ENCODE peak calls at places on chromosomes 11 and 22, in nine cellular contexts. One of them, this sample, is unnamed.

GRCh38 chr11:70063555-70063954 is 14.6 kb upstream of the ANO1 start:
- DNase-seq in GM13977: no peak
- DNase-seq in foreskin keratinocyte: peak; percentile 81
- DNase-seq in neural crest cell: no peak
- DNase-seq in Panc1: no peak
- DNase-seq in mammary epithelial cell: peak; percentile 80
- DNase-seq in HFFc6: no peak
- DNase-seq in GM23338: no peak
- DNase-seq in HFF-Myc: no peak
- DNase-seq in this sample: no peak

GRCh38 chr22:49751968-49752597 is 75.6 kb downstream of the BRD1 start:
- DNase-seq in HFF-Myc: no peak
- DNase-seq in Panc1: no peak
- DNase-seq in neural crest cell: no peak
- DNase-seq in GM23338: no peak
- DNase-seq in GM13977: no peak
- DNase-seq in mammary epithelial cell: no peak
- DNase-seq in HFFc6: no peak
- DNase-seq in foreskin keratinocyte: no peak
- DNase-seq in this sample: peak; percentile 34

GRCh38 chr11:31340903-31341572 is 28.5 kb downstream of the DCDC1 start:
- DNase-seq in Panc1: peak; percentile 13
- DNase-seq in GM13977: peak; percentile 31
- DNase-seq in GM23338: peak; percentile 66
- DNase-seq in foreskin keratinocyte: no peak
- DNase-seq in HFFc6: peak; percentile 42
- DNase-seq in neural crest cell: no peak
- DNase-seq in mammary epithelial cell: peak; percentile 18
- DNase-seq in HFF-Myc: no peak
- DNase-seq in this sample: peak; percentile 32

GRCh38 chr11:102429691-102430090 is 22.9 kb downstream of the TMEM123 start:
- DNase-seq in HFFc6: no peak
- DNase-seq in HFF-Myc: no peak
- DNase-seq in Panc1: no peak
- DNase-seq in mammary epithelial cell: no peak
- DNase-seq in foreskin keratinocyte: no peak
- DNase-seq in GM23338: no peak
- DNase-seq in neural crest cell: no peak
- DNase-seq in GM13977: no peak
- DNase-seq in this sample: no peak

GRCh38 chr22:49502126-49502826 is 325.4 kb downstream of the BRD1 start:
- DNase-seq in Panc1: no peak
- DNase-seq in HFFc6: no peak
- DNase-seq in foreskin keratinocyte: no peak
- DNase-seq in HFF-Myc: no peak
- DNase-seq in GM23338: no peak
- DNase-seq in GM13977: no peak
- DNase-seq in neural crest cell: no peak
- DNase-seq in mammary epithelial cell: no peak
- DNase-seq in this sample: no peak

GRCh38 chr22:36587289-36588154 is 58.6 kb upstream of the EIF3D start:
- DNase-seq in Panc1: no peak
- DNase-seq in GM23338: no peak
- DNase-seq in mammary epithelial cell: no peak
- DNase-seq in GM13977: no peak
- DNase-seq in HFFc6: peak; percentile 55
- DNase-seq in foreskin keratinocyte: peak; percentile 40
- DNase-seq in neural crest cell: no peak
- DNase-seq in HFF-Myc: no peak
- DNase-seq in this sample: no peak

GRCh38 chr11:114259124-114259526 is 37.1 kb upstream of the NNMT start:
- DNase-seq in Panc1: no peak
- DNase-seq in GM13977: no peak
- DNase-seq in GM23338: no peak
- DNase-seq in neural crest cell: no peak
- DNase-seq in mammary epithelial cell: no peak
- DNase-seq in HFFc6: no peak
- DNase-seq in foreskin keratinocyte: no peak
- DNase-seq in HFF-Myc: no peak
- DNase-seq in this sample: peak; percentile 12

GRCh38 chr22:49034836-49035817 is 792.5 kb downstream of the BRD1 start:
- DNase-seq in HFF-Myc: no peak
- DNase-seq in GM23338: no peak
- DNase-seq in GM13977: no peak
- DNase-seq in foreskin keratinocyte: no peak
- DNase-seq in mammary epithelial cell: no peak
- DNase-seq in HFFc6: no peak
- DNase-seq in Panc1: no peak
- DNase-seq in neural crest cell: no peak
- DNase-seq in this sample: no peak

GRCh38 chr22:44737414-44738346 is 14.7 kb upstream of the ARHGAP8 start:
- DNase-seq in HFFc6: no peak
- DNase-seq in neural crest cell: no peak
- DNase-seq in GM13977: no peak
- DNase-seq in GM23338: no peak
- DNase-seq in foreskin keratinocyte: no peak
- DNase-seq in Panc1: no peak
- DNase-seq in HFF-Myc: no peak
- DNase-seq in mammary epithelial cell: no peak
- DNase-seq in this sample: no peak

GRCh38 chr22:29062286-29062949 is 787 bp upstream of the C22orf31 start:
- DNase-seq in HFF-Myc: no peak
- DNase-seq in HFFc6: no peak
- DNase-seq in GM23338: peak; percentile 69
- DNase-seq in Panc1: no peak
- DNase-seq in foreskin keratinocyte: no peak
- DNase-seq in neural crest cell: no peak
- DNase-seq in mammary epithelial cell: peak; percentile 38
- DNase-seq in GM13977: no peak
- DNase-seq in this sample: no peak

GRCh38 chr22:23062616-23063538 is 7.4 kb upstream of the GNAZ start:
- DNase-seq in neural crest cell: no peak
- DNase-seq in GM23338: no peak
- DNase-seq in HFF-Myc: no peak
- DNase-seq in mammary epithelial cell: no peak
- DNase-seq in HFFc6: no peak
- DNase-seq in GM13977: no peak
- DNase-seq in Panc1: no peak
- DNase-seq in foreskin keratinocyte: no peak
- DNase-seq in this sample: peak; percentile 6

GRCh38 chr22:45997077-45997774 is 20.3 kb upstream of the WNT7B start:
- DNase-seq in Panc1: no peak
- DNase-seq in GM23338: peak; percentile 37
- DNase-seq in HFFc6: peak; percentile 95
- DNase-seq in HFF-Myc: peak; percentile 83
- DNase-seq in foreskin keratinocyte: no peak
- DNase-seq in neural crest cell: no peak
- DNase-seq in GM13977: peak; percentile 68
- DNase-seq in mammary epithelial cell: peak; percentile 36
- DNase-seq in this sample: no peak

GRCh38 chr11:100851129-100851528 is 164.0 kb downstream of the ARHGAP42 start:
- DNase-seq in GM13977: no peak
- DNase-seq in neural crest cell: no peak
- DNase-seq in Panc1: no peak
- DNase-seq in foreskin keratinocyte: peak; percentile 71
- DNase-seq in HFF-Myc: no peak
- DNase-seq in mammary epithelial cell: peak; percentile 48
- DNase-seq in GM23338: no peak
- DNase-seq in HFFc6: peak; percentile 28
- DNase-seq in this sample: no peak

GRCh38 chr11:71530602-71531001 is 3.5 kb downstream of the KRTAP5-7 start:
- DNase-seq in HFFc6: no peak
- DNase-seq in GM13977: peak; percentile 56
- DNase-seq in Panc1: no peak
- DNase-seq in mammary epithelial cell: no peak
- DNase-seq in GM23338: no peak
- DNase-seq in foreskin keratinocyte: no peak
- DNase-seq in neural crest cell: no peak
- DNase-seq in HFF-Myc: no peak
- DNase-seq in this sample: no peak

GRCh38 chr22:35150163-35151107 is 84.5 kb downstream of the ISX start:
- DNase-seq in GM13977: peak; percentile 54
- DNase-seq in mammary epithelial cell: peak; percentile 34
- DNase-seq in GM23338: peak; percentile 82
- DNase-seq in Panc1: peak; percentile 20
- DNase-seq in neural crest cell: peak; percentile 87
- DNase-seq in foreskin keratinocyte: peak; percentile 9
- DNase-seq in HFFc6: peak; percentile 26
- DNase-seq in HFF-Myc: peak; percentile 19
- DNase-seq in this sample: peak; percentile 70

GRCh38 chr11:18986744-18987143 is 47.5 kb upstream of the MRGPRX1 start:
- DNase-seq in Panc1: no peak
- DNase-seq in GM13977: no peak
- DNase-seq in GM23338: no peak
- DNase-seq in mammary epithelial cell: peak; percentile 54
- DNase-seq in HFFc6: no peak
- DNase-seq in neural crest cell: no peak
- DNase-seq in foreskin keratinocyte: peak; percentile 93
- DNase-seq in HFF-Myc: no peak
- DNase-seq in this sample: no peak

GRCh38 chr11:118064956-118065355 is 11.9 kb upstream of the TMPRSS4 start:
- DNase-seq in mammary epithelial cell: no peak
- DNase-seq in HFF-Myc: no peak
- DNase-seq in GM23338: no peak
- DNase-seq in Panc1: no peak
- DNase-seq in neural crest cell: no peak
- DNase-seq in GM13977: no peak
- DNase-seq in foreskin keratinocyte: no peak
- DNase-seq in HFFc6: no peak
- DNase-seq in this sample: no peak

GRCh38 chr11:35373284-35373933 is 45.9 kb downstream of the SLC1A2 start:
- DNase-seq in mammary epithelial cell: no peak
- DNase-seq in HFFc6: no peak
- DNase-seq in neural crest cell: no peak
- DNase-seq in GM13977: no peak
- DNase-seq in GM23338: no peak
- DNase-seq in foreskin keratinocyte: no peak
- DNase-seq in Panc1: no peak
- DNase-seq in HFF-Myc: no peak
- DNase-seq in this sample: no peak

GRCh38 chr11:123434911-123435310 is 4.8 kb downstream of the GRAMD1B start:
- DNase-seq in HFF-Myc: no peak
- DNase-seq in HFFc6: no peak
- DNase-seq in GM13977: no peak
- DNase-seq in foreskin keratinocyte: no peak
- DNase-seq in neural crest cell: no peak
- DNase-seq in mammary epithelial cell: no peak
- DNase-seq in GM23338: peak; percentile 53
- DNase-seq in Panc1: no peak
- DNase-seq in this sample: no peak

GRCh38 chr11:93652161-93652597 is 9.3 kb upstream of the CEP295 start:
- DNase-seq in Panc1: no peak
- DNase-seq in foreskin keratinocyte: peak; percentile 13
- DNase-seq in HFFc6: peak; percentile 62
- DNase-seq in mammary epithelial cell: peak; percentile 19
- DNase-seq in HFF-Myc: peak; percentile 37
- DNase-seq in GM13977: no peak
- DNase-seq in GM23338: peak; percentile 67
- DNase-seq in neural crest cell: peak; percentile 70
- DNase-seq in this sample: no peak

GRCh38 chr11:70351646-70352045 is 46.7 kb upstream of the CTTN start:
- DNase-seq in GM13977: no peak
- DNase-seq in neural crest cell: no peak
- DNase-seq in foreskin keratinocyte: no peak
- DNase-seq in mammary epithelial cell: no peak
- DNase-seq in HFF-Myc: no peak
- DNase-seq in Panc1: no peak
- DNase-seq in GM23338: no peak
- DNase-seq in HFFc6: no peak
- DNase-seq in this sample: no peak

GRCh38 chr22:49589811-49590210 is 237.9 kb downstream of the BRD1 start:
- DNase-seq in mammary epithelial cell: no peak
- DNase-seq in Panc1: no peak
- DNase-seq in neural crest cell: no peak
- DNase-seq in GM23338: no peak
- DNase-seq in GM13977: no peak
- DNase-seq in HFFc6: no peak
- DNase-seq in foreskin keratinocyte: no peak
- DNase-seq in HFF-Myc: no peak
- DNase-seq in this sample: no peak

GRCh38 chr11:72373163-72373562 is 61.2 kb downstream of the CLPB start:
- DNase-seq in mammary epithelial cell: no peak
- DNase-seq in HFFc6: no peak
- DNase-seq in GM23338: no peak
- DNase-seq in foreskin keratinocyte: no peak
- DNase-seq in GM13977: no peak
- DNase-seq in Panc1: no peak
- DNase-seq in neural crest cell: no peak
- DNase-seq in HFF-Myc: no peak
- DNase-seq in this sample: no peak

GRCh38 chr11:67665537-67666302 is 8.7 kb downstream of the ALDH3B2 start:
- DNase-seq in neural crest cell: no peak
- DNase-seq in mammary epithelial cell: no peak
- DNase-seq in GM13977: peak; percentile 45
- DNase-seq in GM23338: no peak
- DNase-seq in foreskin keratinocyte: no peak
- DNase-seq in HFFc6: no peak
- DNase-seq in HFF-Myc: no peak
- DNase-seq in Panc1: no peak
- DNase-seq in this sample: peak; percentile 60
- TF ChIP-seq CTCF in neural crest cell: peak; percentile 28
- TF ChIP-seq CTCF in mammary epithelial cell: no peak
- TF ChIP-seq CTCF in GM13977: peak; percentile 26
- TF ChIP-seq CTCF in GM23338: peak; percentile 50
- TF ChIP-seq CTCF in foreskin keratinocyte: peak; percentile 36
- TF ChIP-seq CTCF in HFFc6: peak; percentile 60
- TF ChIP-seq CTCF in HFF-Myc: no peak
- TF ChIP-seq CTCF in Panc1: no peak
- TF ChIP-seq CTCF in this sample: no peak

GRCh38 chr11:128886401-128887119 is 4.6 kb upstream of the KCNJ5 start:
- DNase-seq in HFFc6: no peak
- DNase-seq in GM23338: peak; percentile 53
- DNase-seq in Panc1: no peak
- DNase-seq in mammary epithelial cell: no peak
- DNase-seq in HFF-Myc: no peak
- DNase-seq in foreskin keratinocyte: no peak
- DNase-seq in neural crest cell: no peak
- DNase-seq in GM13977: no peak
- DNase-seq in this sample: no peak
- TF ChIP-seq CTCF in HFFc6: peak; percentile 44
- TF ChIP-seq CTCF in GM23338: peak; percentile 61
- TF ChIP-seq CTCF in Panc1: peak; percentile 70
- TF ChIP-seq CTCF in mammary epithelial cell: peak; percentile 14
- TF ChIP-seq CTCF in HFF-Myc: peak; percentile 43
- TF ChIP-seq CTCF in foreskin keratinocyte: peak; percentile 61
- TF ChIP-seq CTCF in neural crest cell: peak; percentile 51
- TF ChIP-seq CTCF in GM13977: peak; percentile 20
- TF ChIP-seq CTCF in this sample: peak; percentile 12

GRCh38 chr22:41731609-41732008 is 32.3 kb downstream of the MEI1 start:
- DNase-seq in HFF-Myc: no peak
- DNase-seq in mammary epithelial cell: no peak
- DNase-seq in HFFc6: no peak
- DNase-seq in neural crest cell: no peak
- DNase-seq in GM13977: no peak
- DNase-seq in foreskin keratinocyte: no peak
- DNase-seq in GM23338: no peak
- DNase-seq in Panc1: no peak
- DNase-seq in this sample: no peak
- TF ChIP-seq CTCF in HFF-Myc: no peak
- TF ChIP-seq CTCF in mammary epithelial cell: no peak
- TF ChIP-seq CTCF in HFFc6: no peak
- TF ChIP-seq CTCF in neural crest cell: no peak
- TF ChIP-seq CTCF in GM13977: no peak
- TF ChIP-seq CTCF in foreskin keratinocyte: no peak
- TF ChIP-seq CTCF in GM23338: no peak
- TF ChIP-seq CTCF in Panc1: no peak
- TF ChIP-seq CTCF in this sample: no peak

GRCh38 chr11:65298131-65298535 is 16.5 kb upstream of the CDC42EP2 start:
- DNase-seq in GM23338: no peak
- DNase-seq in mammary epithelial cell: no peak
- DNase-seq in HFF-Myc: no peak
- DNase-seq in Panc1: no peak
- DNase-seq in neural crest cell: no peak
- DNase-seq in foreskin keratinocyte: no peak
- DNase-seq in GM13977: no peak
- DNase-seq in HFFc6: no peak
- DNase-seq in this sample: no peak
- TF ChIP-seq CTCF in GM23338: no peak
- TF ChIP-seq CTCF in mammary epithelial cell: no peak
- TF ChIP-seq CTCF in HFF-Myc: no peak
- TF ChIP-seq CTCF in Panc1: no peak
- TF ChIP-seq CTCF in neural crest cell: no peak
- TF ChIP-seq CTCF in foreskin keratinocyte: no peak
- TF ChIP-seq CTCF in GM13977: no peak
- TF ChIP-seq CTCF in HFFc6: no peak
- TF ChIP-seq CTCF in this sample: no peak

This sample was measured in GM13976.